ENCODE peak calls at places on chromosomes 5 and 9, in six cellular contexts. N is breast epithelium, B is GM23248, W is psoas muscle, R is H9, E is heart left ventricle. A is an unnamed sample. For H3K4me1, the result is how much of the 10 kb centered on the place peaks cover.

GRCh38 chr5:145996135-145996534 is 59.8 kb downstream of the SH3RF2 start:
- DNase-seq in N (no peak), B (no peak), W (no peak), R (no peak), E (no peak), A (no peak)

GRCh38 chr9:99050292-99050911 is 54.5 kb upstream of the TGFBR1 start:
- DNase-seq in N (no peak), B (peak), W (no peak), R (no peak), E (no peak), A (no peak)

GRCh38 chr5:14753292-14753691 is 88.8 kb downstream of the OTULIN start:
- DNase-seq in N (no peak), B (no peak), W (no peak), R (no peak), E (no peak), A (no peak)

GRCh38 chr5:7850241-7850532 is 746 bp downstream of the CFAP90 start:
- DNase-seq in N (no peak), B (no peak), W (no peak), R (peak), E (no peak), A (peak)

GRCh38 chr5:170141636-170142035 is 35.9 kb downstream of the FOXI1 start:
- DNase-seq in N (no peak), B (no peak), W (no peak), R (no peak), E (no peak), A (no peak)

GRCh38 chr5:35854248-35854647 is 2.4 kb upstream of the IL7R start:
- DNase-seq in N (no peak), B (no peak), W (no peak), R (no peak), E (no peak), A (no peak)

GRCh38 chr5:90279091-90279490 is 130.5 kb downstream of the CETN3 start:
- DNase-seq in N (no peak), B (peak), W (no peak), R (no peak), E (no peak), A (no peak)

GRCh38 chr5:31962928-31963327 is 211.2 kb downstream of the GOLPH3 start:
- DNase-seq in N (no peak), B (peak), W (no peak), R (no peak), E (no peak), A (no peak)

GRCh38 chr9:135526730-135527571 is 5.7 kb downstream of the LCN1 start:
- DNase-seq in N (peak), B (no peak), W (no peak), R (peak), E (no peak), A (no peak)

GRCh38 chr5:72507360-72508238 is at the start of gene ZNF366:
- DNase-seq in N (no peak), B (no peak), W (no peak), R (no peak), E (no peak), A (no peak)

GRCh38 chr9:73683862-73684591 is 532.4 kb downstream of the ANXA1 start:
- DNase-seq in N (no peak), B (peak), W (no peak), R (peak), E (no peak), A (no peak)

GRCh38 chr5:125228358-125228757 is 481.9 kb upstream of the ZNF608 start:
- DNase-seq in N (no peak), B (no peak), W (no peak), R (no peak), E (no peak), A (no peak)

GRCh38 chr5:150637245-150638052 is 3.0 kb upstream of the SYNPO start:
- DNase-seq in N (no peak), B (peak), W (no peak), R (no peak), E (peak), A (no peak)

GRCh38 chr9:137451976-137452760 is 7.0 kb downstream of the NSMF start:
- DNase-seq in N (no peak), B (no peak), W (peak), R (no peak), E (peak), A (peak)

GRCh38 chr5:58334035-58334434 is 125.9 kb downstream of the PLK2 start:
- DNase-seq in N (no peak), B (no peak), W (no peak), R (no peak), E (no peak), A (no peak)

GRCh38 chr5:130135506-130135905 is 231.2 kb downstream of the CHSY3 start:
- DNase-seq in N (no peak), B (peak), W (no peak), R (no peak), E (no peak), A (no peak)

GRCh38 chr9:131714161-131714646 is 25.7 kb downstream of the RAPGEF1 start:
- DNase-seq in N (no peak), B (peak), W (peak), R (no peak), E (peak), A (peak)

GRCh38 chr9:106468431-106468830 is 394.5 kb upstream of the ZNF462 start:
- DNase-seq in N (no peak), B (no peak), W (no peak), R (no peak), E (no peak), A (no peak)

GRCh38 chr5:23675456-23675855 is 168.0 kb downstream of the PRDM9 start:
- DNase-seq in N (no peak), B (no peak), W (no peak), R (no peak), E (no peak), A (no peak)

GRCh38 chr9:32350682-32351081 is 33.8 kb upstream of the ACO1 start:
- DNase-seq in N (no peak), B (peak), W (no peak), R (no peak), E (no peak), A (no peak)

GRCh38 chr9:79257215-79257614 is 314.6 kb upstream of the TLE4 start:
- DNase-seq in N (no peak), B (peak), W (no peak), R (peak), E (no peak), A (no peak)

GRCh38 chr5:111530298-111530740 is 18.0 kb upstream of the STARD4 start:
- DNase-seq in N (no peak), B (peak), W (peak), R (peak), E (peak), A (no peak)

GRCh38 chr5:42953061-42953460 is 87.1 kb downstream of the ANXA2R start:
- DNase-seq in N (no peak), B (peak), W (no peak), R (no peak), E (no peak), A (no peak)

GRCh38 chr5:104170906-104171305 is 608.3 kb upstream of the NUDT12 start:
- DNase-seq in N (no peak), B (no peak), W (no peak), R (no peak), E (no peak), A (no peak)

GRCh38 chr9:34378376-34379060 is 1.8 kb upstream of the MYORG start:
- DNase-seq in N (no peak), B (no peak), W (no peak), R (no peak), E (no peak), A (no peak)

GRCh38 chr5:72441861-72442540 is 65.2 kb downstream of the ZNF366 start:
- DNase-seq in N (no peak), B (peak), W (no peak), R (no peak), E (no peak), A (no peak)

GRCh38 chr9:121921444-121921843 is 171.7 kb downstream of the TTLL11 start:
- DNase-seq in N (no peak), B (no peak), W (no peak), R (no peak), E (no peak), A (no peak)

GRCh38 chr9:89010056-89010455 is 18.8 kb downstream of the S1PR3 start:
- DNase-seq in N (no peak), B (no peak), W (no peak), R (no peak), E (no peak), A (no peak)

GRCh38 chr9:130638278-130639118 is 25.9 kb upstream of the PRDM12 start:
- DNase-seq in N (no peak), B (no peak), W (no peak), R (peak), E (no peak), A (no peak)

GRCh38 chr5:141763526-141763925 is 81.5 kb upstream of the ARAP3 start:
- DNase-seq in N (no peak), B (no peak), W (no peak), R (no peak), E (no peak), A (no peak)

GRCh38 chr9:16267336-16268036 is 603.0 kb downstream of the BNC2 start:
- DNase-seq in N (no peak), B (peak), W (no peak), R (peak), E (no peak), A (no peak)

GRCh38 chr5:135163391-135163790 is 129.4 kb upstream of the PITX1 start:
- DNase-seq in N (no peak), B (no peak), W (no peak), R (no peak), E (no peak), A (no peak)

GRCh38 chr5:94391996-94392395 is 226.4 kb downstream of the KIAA0825 start:
- DNase-seq in N (no peak), B (no peak), W (no peak), R (no peak), E (no peak), A (no peak)

GRCh38 chr9:86485359-86485758 is 131.1 kb upstream of the TUT7 start:
- DNase-seq in N (no peak), B (peak), W (no peak), R (no peak), E (no peak), A (no peak)

GRCh38 chr5:167696558-167697314 is 594.7 kb upstream of the WWC1 start:
- DNase-seq in N (no peak), B (no peak), W (no peak), R (no peak), E (no peak), A (no peak)

GRCh38 chr5:167694562-167694961 is 596.9 kb upstream of the WWC1 start:
- DNase-seq in N (no peak), B (no peak), W (no peak), R (no peak), E (no peak), A (no peak)

GRCh38 chr5:167701103-167701502 is 590.3 kb upstream of the WWC1 start:
- DNase-seq in N (no peak), B (no peak), W (no peak), R (no peak), E (no peak), A (no peak)

GRCh38 chr5:167702014-167702413 is 589.4 kb upstream of the WWC1 start:
- DNase-seq in N (no peak), B (no peak), W (no peak), R (no peak), E (no peak), A (no peak)

DNA sequence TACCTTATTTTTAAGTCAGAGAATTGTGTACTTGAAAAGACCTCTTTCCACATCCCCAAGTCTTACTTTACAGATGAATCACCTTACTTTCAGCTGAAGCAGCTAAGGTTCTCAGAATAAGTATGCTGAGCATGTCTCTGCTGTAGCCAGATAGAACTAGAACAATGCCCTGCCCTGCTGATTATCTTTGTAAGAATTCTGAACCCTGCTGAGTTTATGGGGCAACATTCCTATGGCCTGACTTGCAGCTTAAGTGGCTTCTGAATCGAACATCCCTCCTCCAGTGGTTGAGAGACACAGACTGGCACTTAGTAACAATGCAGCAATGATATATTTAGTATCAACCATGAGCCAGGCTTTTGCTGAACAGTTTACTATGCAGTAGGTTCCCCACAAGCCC is 592.0 kb upstream of the WWC1 start:
- DNase-seq in N (no peak), B (peak), W (no peak), R (peak), E (no peak), A (no peak)
- H3K27ac ChIP-seq in N (no peak), B (peak), W (no peak), R (peak), E (no peak), A (no peak)

GRCh38 chr5:116531635-116532034 is 43.0 kb downstream of the SEMA6A start:
- DNase-seq in N (no peak), B (no peak), W (no peak), R (no peak), E (no peak), A (no peak)
- H3K4me1 ChIP-seq in N (under half), B (under half), W (under half), R (under half), E (under half), A (under half)

GRCh38 chr5:123949807-123950206 is 437.8 kb downstream of the CSNK1G3 start:
- DNase-seq in N (no peak), B (no peak), W (no peak), R (no peak), E (no peak), A (no peak)
- H3K27ac ChIP-seq in N (no peak), B (no peak), W (no peak), R (no peak), E (no peak), A (no peak)

GRCh38 chr9:114484215-114484853 is 20.9 kb downstream of the WHRN start:
- DNase-seq in N (no peak), B (no peak), W (no peak), R (no peak), E (no peak), A (no peak)

GRCh38 chr9:114483499-114483898 is 21.8 kb downstream of the WHRN start:
- DNase-seq in N (no peak), B (no peak), W (no peak), R (no peak), E (no peak), A (no peak)

GRCh38 chr9:114486205-114486963 is 18.9 kb downstream of the WHRN start:
- DNase-seq in N (no peak), B (peak), W (no peak), R (no peak), E (no peak), A (no peak)

GRCh38 chr9:114482602-114483001 is 22.7 kb downstream of the WHRN start:
- DNase-seq in N (no peak), B (no peak), W (no peak), R (no peak), E (no peak), A (no peak)

DNA sequence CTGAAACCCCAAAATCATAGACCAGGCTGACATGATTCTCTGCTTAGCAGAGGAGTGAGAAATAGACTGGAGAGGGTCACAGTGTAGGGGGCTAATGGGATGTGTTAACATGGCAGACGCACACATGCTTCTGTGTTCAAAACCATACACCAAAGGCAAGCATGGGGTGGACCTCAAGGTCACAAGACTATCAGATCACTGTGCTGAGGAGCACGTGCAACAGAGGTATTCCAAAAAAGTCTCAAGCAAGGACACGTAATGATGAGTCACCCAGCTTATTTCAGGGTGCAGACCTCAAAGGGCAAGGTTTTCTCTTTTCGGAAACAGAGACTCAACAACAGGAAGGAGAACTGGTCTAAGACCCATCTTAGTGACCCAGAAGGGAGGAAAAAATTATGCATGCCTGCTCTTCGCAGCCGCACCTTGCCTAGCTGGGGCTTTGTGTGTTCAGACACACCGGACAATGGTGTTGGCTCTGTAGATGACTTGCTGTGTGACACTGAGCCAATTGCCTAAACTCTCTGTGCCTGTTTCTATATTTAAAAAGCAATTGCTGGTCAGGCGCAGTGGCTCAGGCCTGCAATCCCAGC is 20.3 kb downstream of the WHRN start:
- DNase-seq in N (no peak), B (peak), W (no peak), R (no peak), E (no peak), A (no peak)
- H3K4me1 ChIP-seq in N (under half), B (under half), W (under half), R (under half), E (under half), A (under half)